ENCODE peak calls at places on chromosomes 3 and 15, in ten cellular contexts. A, W, H, B, I, J, U, V, L and K are unnamed samples.

GRCh38 chr3:196117809-196118208 is 35.9 kb upstream of the TFRC start:
- DNase-seq in A (no peak), W (no peak), H (no peak), B (no peak), I (no peak), J (no peak), U (no peak), V (no peak), L (no peak), K (no peak)

GRCh38 chr3:21154911-21155310 is 596.1 kb downstream of the ZNF385D start:
- DNase-seq in A (no peak), W (no peak), H (no peak), B (no peak), I (no peak), J (no peak), U (no peak), V (no peak), L (no peak), K (no peak)

GRCh38 chr15:96381463-96381862 is 51.0 kb downstream of the NR2F2 start:
- DNase-seq in A (no peak), W (no peak), H (no peak), B (no peak), I (no peak), J (no peak), U (no peak), V (no peak), L (no peak), K (no peak)

GRCh38 chr3:8540456-8540855 is 38.8 kb downstream of the LMCD1 start:
- DNase-seq in A (peak), W (no peak), H (no peak), B (no peak), I (no peak), J (no peak), U (no peak), V (no peak), L (no peak), K (no peak)

GRCh38 chr15:68435966-68436365 is 4.0 kb upstream of the ITGA11 start:
- DNase-seq in A (no peak), W (no peak), H (no peak), B (no peak), I (peak), J (no peak), U (no peak), V (no peak), L (no peak), K (no peak)

GRCh38 chr3:110618512-110619226 is 452.9 kb upstream of the NECTIN3 start:
- DNase-seq in A (peak), W (no peak), H (no peak), B (no peak), I (no peak), J (no peak), U (no peak), V (no peak), L (no peak), K (peak)

GRCh38 chr3:186365202-186365974 is 3.4 kb upstream of the DGKG start:
- DNase-seq in A (no peak), W (no peak), H (peak), B (peak), I (no peak), J (peak), U (no peak), V (no peak), L (no peak), K (no peak)

GRCh38 chr15:67850995-67851535 is 11.2 kb upstream of the RNU6-1 start:
- DNase-seq in A (no peak), W (no peak), H (no peak), B (peak), I (no peak), J (no peak), U (no peak), V (no peak), L (no peak), K (no peak)

GRCh38 chr3:69770976-69771634 is 31.8 kb downstream of the MITF start:
- DNase-seq in A (peak), W (no peak), H (no peak), B (no peak), I (no peak), J (no peak), U (no peak), V (no peak), L (no peak), K (no peak)

GRCh38 chr3:174376346-174376745 is 482.8 kb upstream of the NAALADL2 start:
- DNase-seq in A (no peak), W (no peak), H (no peak), B (peak), I (no peak), J (no peak), U (no peak), V (no peak), L (no peak), K (no peak)

GRCh38 chr3:168288511-168289268 is 193.0 kb upstream of the GOLIM4 start:
- DNase-seq in A (no peak), W (no peak), H (no peak), B (no peak), I (no peak), J (no peak), U (no peak), V (no peak), L (no peak), K (no peak)

GRCh38 chr15:80568298-80568697 is 126.8 kb upstream of the ABHD17C start:
- DNase-seq in A (no peak), W (no peak), H (no peak), B (peak), I (no peak), J (peak), U (no peak), V (no peak), L (no peak), K (no peak)

GRCh38 chr3:94336076-94336741 is 273.3 kb downstream of the NSUN3 start:
- DNase-seq in A (peak), W (peak), H (no peak), B (peak), I (peak), J (no peak), U (no peak), V (peak), L (no peak), K (no peak)

GRCh38 chr3:88033088-88033487 is 25.7 kb downstream of the CGGBP1 start:
- DNase-seq in A (no peak), W (no peak), H (no peak), B (no peak), I (no peak), J (no peak), U (no peak), V (no peak), L (no peak), K (no peak)

GRCh38 chr3:147360936-147361670 is 45.2 kb downstream of the ZIC4 start:
- DNase-seq in A (no peak), W (no peak), H (no peak), B (no peak), I (no peak), J (no peak), U (no peak), V (no peak), L (no peak), K (no peak)

GRCh38 chr15:77470227-77470626 is 49.5 kb downstream of the HMG20A start:
- DNase-seq in A (no peak), W (no peak), H (no peak), B (no peak), I (no peak), J (no peak), U (no peak), V (no peak), L (no peak), K (no peak)

GRCh38 chr3:169759256-169759655 is 5.6 kb downstream of the TERC start:
- DNase-seq in A (no peak), W (no peak), H (no peak), B (peak), I (no peak), J (no peak), U (no peak), V (no peak), L (no peak), K (no peak)

GRCh38 chr3:134148534-134148933 is 102.1 kb downstream of the RYK start:
- DNase-seq in A (no peak), W (no peak), H (no peak), B (no peak), I (no peak), J (no peak), U (no peak), V (no peak), L (no peak), K (no peak)

GRCh38 chr15:89104172-89104564 is 15.9 kb downstream of the ABHD2 start:
- DNase-seq in A (no peak), W (no peak), H (peak), B (peak), I (no peak), J (peak), U (no peak), V (no peak), L (no peak), K (no peak)

GRCh38 chr15:38781196-38781595 is 216.6 kb upstream of the RASGRP1 start:
- DNase-seq in A (no peak), W (no peak), H (no peak), B (no peak), I (no peak), J (no peak), U (no peak), V (no peak), L (no peak), K (no peak)

GRCh38 chr3:170275832-170276231 is 53.6 kb downstream of the PRKCI start:
- DNase-seq in A (no peak), W (no peak), H (no peak), B (no peak), I (no peak), J (no peak), U (no peak), V (no peak), L (no peak), K (no peak)

GRCh38 chr3:49641921-49642707 is 32.0 kb upstream of the APEH start:
- DNase-seq in A (no peak), W (no peak), H (no peak), B (no peak), I (no peak), J (peak), U (no peak), V (no peak), L (no peak), K (no peak)

GRCh38 chr15:62306851-62307504 is 141.9 kb upstream of the C2CD4B start:
- DNase-seq in A (peak), W (peak), H (peak), B (peak), I (peak), J (peak), U (no peak), V (peak), L (no peak), K (peak)

GRCh38 chr3:147120029-147120428 is 286.3 kb downstream of the ZIC4 start:
- DNase-seq in A (peak), W (no peak), H (no peak), B (peak), I (no peak), J (no peak), U (no peak), V (no peak), L (no peak), K (no peak)

GRCh38 chr3:197000211-197000610 is 29.4 kb downstream of the MELTF start:
- DNase-seq in A (no peak), W (no peak), H (peak), B (no peak), I (no peak), J (peak), U (no peak), V (no peak), L (no peak), K (no peak)